ENCODE peak calls at places on chromosomes 16 and 17, in eight cellular contexts. R is heart right ventricle, C is pancreas, Q is Peyer's patch, J is H9, B is choroid plexus epithelial cell, G is ovary, Y is A549. P is an unnamed sample.

GRCh38 chr17:60139438-60140285 is 10.1 kb upstream of the CA4 start:
- DNase-seq in R (peak; percentile 81), C (peak; percentile 89), Q (peak; percentile 81), J (peak; percentile 89), B (peak; percentile 75), G (peak; percentile 58), Y (peak; percentile 68), P (no peak)

GRCh38 chr17:34252138-34252889 is 2.8 kb upstream of the CCL2 start:
- DNase-seq in R (peak; percentile 95), C (peak; percentile 81), Q (peak; percentile 85), J (no peak), B (peak; percentile 84), G (peak; percentile 91), Y (peak; percentile 84), P (peak; percentile 92)

GRCh38 chr16:525123-525519 is 2.4 kb upstream of the CAPN15 start:
- DNase-seq in R (no peak), C (no peak), Q (no peak), J (no peak), B (no peak), G (no peak), Y (no peak), P (no peak)

GRCh38 chr16:1079786-1080525 is 7.4 kb downstream of the SSTR5 start:
- DNase-seq in R (no peak), C (no peak), Q (no peak), J (no peak), B (no peak), G (no peak), Y (no peak), P (no peak)

GRCh38 chr17:4796550-4796915 is 569 bp downstream of the PSMB6 start:
- DNase-seq in R (no peak), C (no peak), Q (no peak), J (peak; percentile 72), B (peak; percentile 60), G (no peak), Y (peak; percentile 65), P (no peak)

GRCh38 chr16:80804451-80805383 is at the start of gene CDYL2:
- DNase-seq in R (peak; percentile 58), C (peak; percentile 86), Q (peak; percentile 73), J (peak; percentile 32), B (peak; percentile 21), G (no peak), Y (no peak), P (no peak)

GRCh38 chr16:71311553-71312158 is 22.5 kb upstream of the CMTR2 start:
- DNase-seq in R (no peak), C (no peak), Q (peak; percentile 56), J (peak; percentile 75), B (peak; percentile 27), G (peak; percentile 19), Y (peak; percentile 17), P (no peak)

GRCh38 chr17:59149051-59149450 is 5.9 kb downstream of the SKA2 start:
- DNase-seq in R (no peak), C (no peak), Q (no peak), J (no peak), B (no peak), G (no peak), Y (peak; percentile 21), P (no peak)

GRCh38 chr17:1188812-1189211 is 9.0 kb upstream of the ABR start:
- DNase-seq in R (peak; percentile 77), C (no peak), Q (peak; percentile 86), J (no peak), B (no peak), G (peak; percentile 76), Y (no peak), P (no peak)

GRCh38 chr16:89582614-89583196 is 7.1 kb downstream of the CPNE7 start:
- DNase-seq in R (no peak), C (peak; percentile 51), Q (no peak), J (no peak), B (no peak), G (no peak), Y (no peak), P (no peak)

GRCh38 chr16:68272501-68273209 is 8.3 kb downstream of the SLC7A6 start:
- DNase-seq in R (no peak), C (no peak), Q (peak; percentile 85), J (no peak), B (no peak), G (no peak), Y (no peak), P (no peak)

GRCh38 chr17:49603238-49603637 is 27.6 kb downstream of the NXPH3 start:
- DNase-seq in R (no peak), C (no peak), Q (no peak), J (no peak), B (no peak), G (no peak), Y (no peak), P (no peak)

GRCh38 chr17:49603720-49604119 is 28.0 kb downstream of the NXPH3 start:
- DNase-seq in R (no peak), C (no peak), Q (no peak), J (no peak), B (peak; percentile 26), G (no peak), Y (no peak), P (no peak)

GRCh38 chr17:49598918-49599317 is 23.2 kb downstream of the NXPH3 start:
- DNase-seq in R (no peak), C (no peak), Q (no peak), J (no peak), B (no peak), G (no peak), Y (no peak), P (no peak)

GRCh38 chr17:49602783-49603182 is 27.1 kb downstream of the NXPH3 start:
- DNase-seq in R (no peak), C (no peak), Q (no peak), J (no peak), B (no peak), G (no peak), Y (no peak), P (no peak)

GRCh38 chr17:49600949-49601348 is 25.3 kb downstream of the NXPH3 start:
- DNase-seq in R (no peak), C (no peak), Q (no peak), J (no peak), B (no peak), G (no peak), Y (no peak), P (no peak)
- TF ChIP-seq CTCF in R (no peak), C (no peak), Q (no peak), J (no peak), B (no peak), G (no peak), Y (no peak), P (no peak)

DNA sequence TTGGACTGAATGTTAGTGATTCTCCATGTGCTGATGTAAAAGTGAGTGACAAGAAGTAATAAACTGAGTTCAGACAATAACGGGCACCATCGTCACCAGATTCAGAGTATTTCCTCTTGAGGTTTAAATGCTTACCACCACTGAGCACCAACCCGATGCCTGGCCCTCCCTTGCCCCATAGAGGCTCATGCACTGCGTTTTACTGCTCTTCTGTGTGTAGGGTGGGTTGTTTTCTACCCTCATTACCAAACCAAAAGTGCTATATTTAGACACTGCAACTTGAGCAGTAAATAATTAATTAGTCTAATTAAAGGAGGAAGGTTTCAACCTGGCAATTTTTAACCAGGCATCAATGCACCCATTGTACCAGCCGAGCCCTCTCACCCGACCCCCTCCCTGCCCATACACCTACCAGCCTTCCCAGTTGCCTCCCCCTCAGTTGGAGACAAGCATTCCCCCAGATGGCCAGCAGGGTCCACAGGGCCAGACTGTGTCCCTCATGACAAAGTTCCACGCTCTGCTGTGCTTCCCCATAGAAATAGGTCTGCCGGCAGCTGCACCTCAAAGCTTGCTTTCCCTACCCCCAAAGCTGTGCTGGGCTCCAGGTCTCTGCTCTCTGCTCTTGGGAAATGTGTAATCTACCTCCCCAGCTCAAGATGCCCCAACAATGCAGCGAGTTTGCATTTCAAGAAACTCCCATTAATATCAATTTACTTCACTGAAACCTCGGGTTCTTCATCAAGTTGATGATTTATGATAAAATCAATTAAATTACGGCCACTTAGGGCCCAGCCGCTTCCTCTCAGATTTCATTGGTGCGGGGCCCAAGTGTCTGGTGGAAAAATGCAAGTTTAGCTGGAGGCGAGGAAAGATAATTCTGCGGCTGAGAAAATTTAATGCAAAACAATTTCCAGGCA is 16.0 kb downstream of the HOXB4 start:
- DNase-seq in R (no peak), C (no peak), Q (no peak), J (no peak), B (no peak), G (no peak), Y (no peak), P (no peak)
- TF ChIP-seq CTCF in R (no peak), C (no peak), Q (no peak), J (peak; percentile 32), B (no peak), G (no peak), Y (no peak), P (peak; percentile 54)

GRCh38 chr16:79336437-79337229 is 263.9 kb downstream of the MAF start:
- DNase-seq in R (no peak), C (no peak), Q (no peak), J (no peak), B (no peak), G (peak; percentile 34), Y (no peak), P (no peak)

GRCh38 chr16:79331064-79331463 is 269.5 kb downstream of the MAF start:
- DNase-seq in R (no peak), C (no peak), Q (no peak), J (no peak), B (no peak), G (no peak), Y (no peak), P (no peak)

GRCh38 chr16:79337906-79338305 is 262.6 kb downstream of the MAF start:
- DNase-seq in R (no peak), C (no peak), Q (no peak), J (no peak), B (no peak), G (no peak), Y (no peak), P (no peak)

GRCh38 chr16:79329967-79330366 is 270.6 kb downstream of the MAF start:
- DNase-seq in R (no peak), C (no peak), Q (peak; percentile 76), J (no peak), B (no peak), G (no peak), Y (no peak), P (no peak)

GRCh38 chr16:79334127-79334526 is 266.4 kb downstream of the MAF start:
- DNase-seq in R (no peak), C (no peak), Q (peak; percentile 49), J (peak; percentile 46), B (no peak), G (no peak), Y (peak; percentile 4), P (no peak)
- TF ChIP-seq CTCF in R (peak; percentile 18), C (no peak), Q (no peak), J (peak; percentile 87), B (no peak), G (no peak), Y (peak; percentile 10), P (peak; percentile 36)

DNA sequence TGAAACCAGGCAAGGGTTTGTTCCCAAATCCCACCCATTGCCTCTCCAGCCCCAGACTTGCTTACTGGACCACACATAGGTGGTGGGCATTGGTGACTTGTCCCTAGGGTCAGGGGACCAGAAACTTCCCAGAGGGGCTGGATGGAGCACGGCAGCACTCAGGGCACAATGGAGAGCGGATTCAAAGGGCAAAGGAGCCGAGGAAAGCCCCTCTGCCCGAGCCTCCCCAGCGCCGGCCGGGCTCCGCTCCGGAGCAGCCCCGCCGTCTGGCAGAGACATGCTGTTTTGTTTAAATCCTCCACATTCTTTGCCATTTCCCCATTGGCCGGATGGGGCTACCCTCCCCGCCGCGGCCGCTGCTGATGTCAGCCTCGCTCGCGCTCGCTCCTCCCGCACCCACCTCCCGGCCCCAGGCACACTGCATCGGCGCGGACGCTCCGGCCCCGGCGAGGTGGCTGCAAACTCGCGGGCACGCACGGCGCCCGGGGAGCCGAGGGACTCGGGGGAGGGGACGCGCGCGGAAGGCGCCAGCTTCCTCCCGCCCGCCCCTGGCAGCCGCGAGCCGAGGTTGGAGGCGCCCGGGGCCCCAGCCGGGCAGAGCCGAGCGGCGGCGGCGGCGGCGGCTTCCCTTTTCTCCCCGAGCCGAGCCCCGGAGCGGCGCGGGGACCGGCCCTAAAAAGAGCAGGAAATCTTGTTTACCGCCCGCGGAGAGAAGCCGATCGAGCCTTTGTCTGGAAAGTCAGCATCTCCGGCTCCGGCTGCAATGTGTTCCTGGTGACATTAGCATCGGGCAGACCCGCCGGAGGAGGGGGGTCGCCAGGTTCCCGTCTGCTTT is at the start of gene PITPNC1:
- DNase-seq in R (peak; percentile 87), C (peak; percentile 95), Q (peak; percentile 94), J (peak; percentile 91), B (peak; percentile 86), G (peak; percentile 86), Y (peak; percentile 84), P (no peak)
- TF ChIP-seq CTCF in R (no peak), C (no peak), Q (peak; percentile 17), J (no peak), B (no peak), G (no peak), Y (peak; percentile 14), P (no peak)

P was measured in epithelial cell of proximal tubule.